ENCODE peak calls at places on chromosomes 4 and X, in ten cellular contexts. Q is GM10248; L is NCI-H1092 treated with DMSO at 0.1 percent for 48 hours; Y is AG08395; E is sciatic nerve; T is right lobe of liver; W is Right ventricle myocardium inferior; O is astrocyte of the spinal cord; G is CD8-positive, alpha-beta memory T cell; P is endodermal cell. R is an unnamed sample.

GRCh38 chr4:152235718-152236117 is 300.2 kb downstream of the FBXW7 start:
- DNase-seq in L (no peak), G (no peak), W (no peak), Y (no peak), E (no peak), T (no peak), O (no peak), Q (no peak), P (no peak), R (no peak)

GRCh38 chrX:76918033-76918432 is 490.5 kb downstream of the MAGEE1 start:
- DNase-seq in Q (no peak), W (no peak), G (no peak), E (no peak), O (no peak), T (no peak), L (no peak), P (no peak), Y (no peak), R (no peak)

GRCh38 chr4:153222162-153222789 is 18.0 kb downstream of the TRIM2 start:
- DNase-seq in P (peak), T (peak), E (peak), Q (peak), W (peak), L (peak), G (peak), O (peak), Y (peak), R (no peak)

GRCh38 chr4:168562021-168562691 is 65.3 kb downstream of the PALLD start:
- DNase-seq in Q (no peak), O (peak), W (no peak), Y (no peak), P (no peak), L (no peak), T (no peak), G (no peak), E (no peak), R (no peak)

GRCh38 chr4:109079177-109079576 is 223.3 kb downstream of the COL25A1 start:
- DNase-seq in T (no peak), P (no peak), W (no peak), O (no peak), G (no peak), Q (no peak), Y (peak), L (no peak), E (no peak), R (no peak)

GRCh38 chrX:18994713-18995112 is 10.8 kb upstream of the PHKA2 start:
- DNase-seq in T (no peak), Q (no peak), O (peak), Y (peak), G (no peak), E (no peak), W (no peak), L (no peak), P (no peak), R (no peak)

GRCh38 chrX:142711801-142712200 is 313.9 kb upstream of the SPANXN4 start:
- DNase-seq in W (no peak), L (no peak), G (no peak), E (no peak), Y (no peak), P (no peak), T (no peak), Q (no peak), O (no peak), R (no peak)

GRCh38 chrX:96688789-96689188 is 4.1 kb downstream of the DIAPH2 start:
- DNase-seq in W (no peak), P (peak), G (no peak), Q (no peak), Y (no peak), O (no peak), L (no peak), T (no peak), E (no peak), R (no peak)

GRCh38 chrX:129035180-129035579 is 488.1 kb downstream of the SMARCA1 start:
- DNase-seq in O (no peak), T (no peak), G (no peak), Q (no peak), E (no peak), Y (no peak), P (no peak), W (no peak), L (no peak), R (no peak)

GRCh38 chrX:39869846-39870601 is 227.7 kb downstream of the BCOR start:
- DNase-seq in L (no peak), Q (no peak), O (peak), G (peak), W (no peak), T (no peak), E (no peak), Y (peak), P (no peak), R (peak)

GRCh38 chr4:153603258-153603657 is 80.8 kb upstream of the TLR2 start:
- DNase-seq in E (no peak), O (no peak), L (no peak), G (no peak), W (no peak), Y (no peak), T (no peak), Q (no peak), P (no peak), R (no peak)

GRCh38 chr4:107213410-107213809 is 177.3 kb upstream of the DKK2 start:
- DNase-seq in E (no peak), T (no peak), G (no peak), P (no peak), Q (no peak), W (no peak), O (no peak), Y (peak), L (no peak), R (no peak)

GRCh38 chrX:53377464-53377863 is 45.0 kb downstream of the SMC1A start:
- DNase-seq in P (no peak), Y (no peak), E (no peak), O (no peak), L (no peak), T (no peak), Q (no peak), G (no peak), W (no peak), R (no peak)

GRCh38 chr4:7832331-7832730 is 107.3 kb downstream of the AFAP1 start:
- DNase-seq in W (no peak), L (no peak), Y (no peak), Q (no peak), G (no peak), E (no peak), O (no peak), T (no peak), P (no peak), R (no peak)

GRCh38 chr4:93334003-93334402 is 494.6 kb upstream of the ATOH1 start:
- DNase-seq in T (no peak), E (no peak), G (no peak), W (no peak), Q (no peak), Y (no peak), P (no peak), O (no peak), L (no peak), R (no peak)

GRCh38 chr4:26995316-26995715 is 134.7 kb downstream of the STIM2 start:
- DNase-seq in Q (no peak), G (no peak), Y (no peak), L (no peak), P (no peak), W (no peak), E (no peak), T (no peak), O (no peak), R (no peak)

GRCh38 chr4:75845992-75846391 is 56.3 kb downstream of the PPEF2 start:
- DNase-seq in E (no peak), G (no peak), Y (no peak), L (no peak), Q (no peak), O (peak), T (no peak), P (no peak), W (no peak), R (no peak)

GRCh38 chr4:134585972-134586371 is 384.4 kb upstream of the PABPC4L start:
- DNase-seq in Q (no peak), G (no peak), P (no peak), Y (no peak), E (no peak), O (no peak), W (no peak), T (peak), L (no peak), R (no peak)

GRCh38 chr4:90950385-90950841 is 823.2 kb downstream of the CCSER1 start:
- DNase-seq in Y (no peak), E (no peak), Q (no peak), G (no peak), W (no peak), L (peak), O (peak), P (no peak), T (no peak), R (no peak)

GRCh38 chrX:16076834-16077233 is 46.5 kb upstream of the GRPR start:
- DNase-seq in E (no peak), O (no peak), T (no peak), P (no peak), W (no peak), Y (no peak), L (no peak), G (no peak), Q (no peak), R (no peak)

GRCh38 chr4:57639566-57640328 is 529.6 kb upstream of the IGFBP7 start:
- DNase-seq in Y (no peak), L (no peak), W (no peak), P (peak), G (no peak), E (no peak), T (no peak), Q (no peak), O (no peak), R (no peak)

GRCh38 chrX:120823554-120823953 is 52.1 kb downstream of the CT47B1 start:
- DNase-seq in Y (no peak), W (no peak), O (no peak), P (no peak), T (no peak), E (no peak), Q (no peak), G (no peak), L (no peak), R (no peak)

GRCh38 chr4:40199999-40200880 is 3.4 kb downstream of the RHOH start:
- DNase-seq in T (no peak), G (peak), P (no peak), Q (peak), Y (no peak), L (no peak), W (peak), O (peak), E (no peak), R (peak)

GRCh38 chr4:76311896-76312331 is 5.4 kb downstream of the STBD1 start:
- DNase-seq in E (no peak), Q (no peak), O (no peak), W (no peak), L (no peak), G (no peak), Y (no peak), P (no peak), T (no peak), R (no peak)

GRCh38 chr4:27278615-27279014 is 418.0 kb downstream of the STIM2 start:
- DNase-seq in G (no peak), Y (peak), E (no peak), O (peak), Q (no peak), W (no peak), T (no peak), P (peak), L (no peak), R (no peak)

GRCh38 chr4:110904435-110905050 is 281.7 kb upstream of the PITX2 start:
- DNase-seq in G (no peak), L (no peak), P (no peak), Q (no peak), O (peak), T (no peak), E (no peak), Y (no peak), W (no peak), R (no peak)

GRCh38 chr4:55074386-55074785 is 51.0 kb downstream of the KDR start:
- DNase-seq in T (no peak), Y (no peak), W (no peak), L (no peak), P (no peak), G (no peak), E (no peak), Q (no peak), O (peak), R (no peak)

GRCh38 chr4:133402616-133403015 is 253.5 kb downstream of the PCDH10 start:
- DNase-seq in G (no peak), L (no peak), Y (no peak), T (no peak), W (no peak), P (no peak), Q (no peak), E (no peak), O (peak), R (no peak)

GRCh38 chrX:46573331-46573895 is at the start of gene CHST7:
- DNase-seq in P (peak), L (peak), Q (peak), Y (peak), G (peak), T (peak), W (peak), E (peak), O (peak), R (peak)

GRCh38 chr4:25506032-25506571 is 129.0 kb downstream of the ANAPC4 start:
- DNase-seq in P (no peak), L (no peak), W (no peak), Q (no peak), O (no peak), E (no peak), Y (no peak), T (no peak), G (no peak), R (no peak)

GRCh38 chr4:39642885-39643550 is 4.4 kb upstream of the SMIM14 start:
- DNase-seq in Q (no peak), P (no peak), T (peak), O (no peak), L (no peak), G (no peak), W (no peak), E (no peak), Y (no peak), R (no peak)

GRCh38 chr4:168796362-168797106 is 213.5 kb downstream of the CBR4 start:
- DNase-seq in L (no peak), E (no peak), P (no peak), Q (no peak), Y (peak), W (no peak), G (no peak), O (peak), T (peak), R (no peak)

GRCh38 chr4:76772498-76773106 is 125.3 kb downstream of the SOWAHB start:
- DNase-seq in E (no peak), Y (peak), W (no peak), P (no peak), G (no peak), Q (no peak), L (no peak), T (no peak), O (peak), R (no peak)

GRCh38 chr4:147518846-147519767 is 38.2 kb downstream of the EDNRA start:
- DNase-seq in Y (peak), E (peak), T (peak), G (peak), W (no peak), O (peak), P (peak), Q (peak), L (peak), R (peak)

GRCh38 chr4:5412296-5412695 is 296.1 kb downstream of the EVC2 start:
- DNase-seq in O (no peak), Y (no peak), L (no peak), P (peak), E (no peak), T (no peak), G (no peak), W (no peak), Q (no peak), R (no peak)

GRCh38 chr4:189071241-189071640 is 869.4 kb upstream of the FRG1 start:
- DNase-seq in G (no peak), E (no peak), W (no peak), T (no peak), O (no peak), Q (no peak), L (no peak), Y (no peak), P (no peak), R (no peak)

GRCh38 chr4:81652069-81652478 is 180.4 kb upstream of the RASGEF1B start:
- DNase-seq in Y (no peak), W (no peak), G (no peak), E (no peak), T (no peak), O (no peak), Q (no peak), P (no peak), L (no peak), R (no peak)